ENCODE peak calls at places on chromosomes 12 and 14, in ten cellular contexts. T, U, G, N, Y, O, K, C, D and R are unnamed samples.

GRCh38 chr12:31324116-31324844 is 1.7 kb downstream of the SINHCAF start:
- DNase-seq in T (peak), C (peak), N (peak), Y (peak), O (peak), G (peak), U (peak), D (peak), K (peak), R (peak)

GRCh38 chr12:20601668-20602280 is 93.4 kb upstream of the SLCO1C1 start:
- DNase-seq in U (no peak), D (no peak), O (no peak), G (no peak), T (no peak), C (no peak), Y (no peak), K (no peak), N (no peak), R (no peak)

GRCh38 chr14:35197015-35197414 is 74.7 kb downstream of the PRORP start:
- DNase-seq in Y (no peak), D (no peak), K (no peak), T (no peak), C (no peak), O (no peak), G (no peak), U (peak), N (no peak), R (no peak)

GRCh38 chr14:63026491-63026890 is 18.8 kb downstream of the KCNH5 start:
- DNase-seq in U (no peak), C (no peak), O (no peak), Y (no peak), T (no peak), G (no peak), N (no peak), D (no peak), K (no peak), R (no peak)

GRCh38 chr12:18383203-18383602 is 121.9 kb downstream of the PIK3C2G start:
- DNase-seq in C (no peak), G (no peak), Y (no peak), D (no peak), K (no peak), T (no peak), N (no peak), O (no peak), U (peak), R (no peak)

GRCh38 chr14:101876539-101876938 is 87.8 kb upstream of the DYNC1H1 start:
- DNase-seq in O (peak), N (peak), D (peak), C (peak), K (peak), U (no peak), G (no peak), Y (peak), T (peak), R (peak)

GRCh38 chr12:116539905-116540482 is 19.2 kb upstream of the MAP1LC3B2 start:
- DNase-seq in U (no peak), T (no peak), K (peak), N (no peak), G (no peak), D (peak), C (peak), O (no peak), Y (no peak), R (peak)

GRCh38 chr12:93813972-93814821 is 137.0 kb downstream of the CRADD start:
- DNase-seq in G (peak), O (peak), K (peak), N (peak), C (peak), Y (no peak), U (no peak), D (peak), T (peak), R (peak)

GRCh38 chr12:9319842-9320173 is 111.6 kb upstream of the PZP start:
- DNase-seq in N (no peak), D (no peak), U (no peak), Y (no peak), G (no peak), K (no peak), O (no peak), T (no peak), C (no peak), R (no peak)

GRCh38 chr14:55702501-55702900 is 122.5 kb downstream of the KTN1 start:
- DNase-seq in Y (no peak), G (no peak), C (no peak), T (peak), K (no peak), U (no peak), D (no peak), N (no peak), O (no peak), R (no peak)

GRCh38 chr14:99751539-99752485 is 41.4 kb upstream of the EML1 start:
- DNase-seq in N (no peak), T (no peak), G (no peak), K (no peak), O (no peak), U (no peak), C (no peak), Y (no peak), D (no peak), R (no peak)

GRCh38 chr12:130336723-130337475 is 788 bp upstream of the PIWIL1 start:
- DNase-seq in T (peak), G (no peak), C (peak), N (no peak), O (no peak), K (no peak), Y (no peak), U (no peak), D (no peak), R (no peak)

GRCh38 chr12:110718222-110718908 is 24.3 kb downstream of the PPP1CC start:
- DNase-seq in G (no peak), C (no peak), D (no peak), K (no peak), O (no peak), Y (no peak), T (no peak), U (no peak), N (no peak), R (no peak)

GRCh38 chr14:68701001-68701741 is 91.7 kb downstream of the ZFP36L1 start:
- DNase-seq in U (no peak), C (no peak), O (no peak), T (no peak), N (no peak), G (no peak), K (no peak), Y (no peak), D (no peak), R (no peak)

GRCh38 chr12:5718680-5719079 is 226.4 kb downstream of the ANO2 start:
- DNase-seq in Y (no peak), G (no peak), T (no peak), N (peak), K (peak), D (no peak), C (no peak), U (no peak), O (no peak), R (no peak)

GRCh38 chr12:52125499-52125900 is 46.0 kb downstream of the SMIM41 start:
- DNase-seq in U (no peak), K (no peak), D (no peak), O (peak), T (no peak), Y (peak), N (no peak), G (peak), C (no peak), R (no peak)

GRCh38 chr12:57460457-57461325 is 1.1 kb downstream of the GLI1 start:
- DNase-seq in K (no peak), U (no peak), O (no peak), C (no peak), G (no peak), Y (peak), N (peak), T (no peak), D (no peak), R (no peak)

GRCh38 chr14:104011824-104012517 is 69.6 kb upstream of the RD3L start:
- DNase-seq in K (peak), C (no peak), N (no peak), U (no peak), Y (no peak), D (no peak), G (no peak), T (no peak), O (no peak), R (no peak)

GRCh38 chr12:23352670-23353069 is 596.8 kb downstream of the SOX5 start:
- DNase-seq in G (no peak), U (no peak), C (no peak), O (no peak), D (no peak), N (no peak), Y (no peak), K (no peak), T (no peak), R (no peak)

GRCh38 chr14:24058951-24059475 is 7.2 kb downstream of the CARMIL3 start:
- DNase-seq in K (no peak), T (no peak), N (no peak), O (no peak), C (no peak), Y (no peak), U (no peak), D (no peak), G (no peak), R (no peak)

GRCh38 chr12:102961488-102961801 is 4.0 kb downstream of the ASCL1 start:
- DNase-seq in G (no peak), D (no peak), O (no peak), Y (no peak), C (no peak), U (no peak), T (no peak), N (no peak), K (no peak), R (no peak)

GRCh38 chr14:74524076-74524812 is 30.7 kb downstream of the ISCA2 start:
- DNase-seq in G (no peak), N (peak), T (no peak), Y (no peak), O (no peak), C (no peak), K (no peak), D (no peak), U (no peak), R (no peak)

GRCh38 chr14:84643438-84643837 is 886.5 kb upstream of the FLRT2 start:
- DNase-seq in D (no peak), O (no peak), Y (no peak), K (no peak), C (no peak), G (no peak), T (no peak), N (no peak), U (no peak), R (no peak)

GRCh38 chr14:37078131-37078530 is 94.3 kb downstream of the SLC25A21 start:
- DNase-seq in Y (no peak), G (no peak), K (no peak), D (no peak), T (no peak), O (no peak), U (no peak), N (no peak), C (no peak), R (no peak)

GRCh38 chr14:75979071-75979571 is 2.7 kb downstream of the TGFB3 start:
- DNase-seq in D (no peak), Y (peak), K (peak), O (no peak), T (no peak), C (peak), U (no peak), N (no peak), G (no peak), R (peak)

GRCh38 chr12:104272938-104273337 is 30.6 kb upstream of the EID3 start:
- DNase-seq in G (no peak), C (no peak), K (no peak), T (no peak), D (no peak), Y (no peak), O (no peak), U (no peak), N (no peak), R (no peak)

GRCh38 chr14:93010543-93011541 is 87.9 kb downstream of the CHGA start:
- DNase-seq in D (no peak), U (no peak), C (no peak), Y (no peak), N (no peak), O (no peak), T (no peak), K (no peak), G (no peak), R (no peak)

GRCh38 chr12:96347130-96347699 is 53.0 kb downstream of the CDK17 start:
- DNase-seq in N (no peak), C (no peak), D (no peak), Y (no peak), K (no peak), T (no peak), G (no peak), O (no peak), U (no peak), R (no peak)

GRCh38 chr12:3204716-3205617 is 127.8 kb downstream of the TSPAN9 start:
- DNase-seq in D (no peak), C (no peak), U (no peak), K (peak), T (no peak), N (no peak), Y (no peak), G (no peak), O (no peak), R (no peak)

GRCh38 chr14:77830692-77831091 is 30.8 kb downstream of the ADCK1 start:
- DNase-seq in K (no peak), Y (no peak), D (no peak), O (no peak), G (no peak), C (no peak), U (no peak), T (no peak), N (no peak), R (no peak)

GRCh38 chr12:122836027-122836921 is 1.0 kb downstream of the HIP1R start:
- DNase-seq in C (peak), D (peak), U (no peak), T (no peak), O (peak), Y (peak), N (no peak), K (peak), G (no peak), R (no peak)
- TF ChIP-seq POLR2A in C (peak), D (no peak), U (no peak), T (no peak), O (no peak), Y (no peak), N (no peak), K (peak), G (no peak), R (no peak)

DNA sequence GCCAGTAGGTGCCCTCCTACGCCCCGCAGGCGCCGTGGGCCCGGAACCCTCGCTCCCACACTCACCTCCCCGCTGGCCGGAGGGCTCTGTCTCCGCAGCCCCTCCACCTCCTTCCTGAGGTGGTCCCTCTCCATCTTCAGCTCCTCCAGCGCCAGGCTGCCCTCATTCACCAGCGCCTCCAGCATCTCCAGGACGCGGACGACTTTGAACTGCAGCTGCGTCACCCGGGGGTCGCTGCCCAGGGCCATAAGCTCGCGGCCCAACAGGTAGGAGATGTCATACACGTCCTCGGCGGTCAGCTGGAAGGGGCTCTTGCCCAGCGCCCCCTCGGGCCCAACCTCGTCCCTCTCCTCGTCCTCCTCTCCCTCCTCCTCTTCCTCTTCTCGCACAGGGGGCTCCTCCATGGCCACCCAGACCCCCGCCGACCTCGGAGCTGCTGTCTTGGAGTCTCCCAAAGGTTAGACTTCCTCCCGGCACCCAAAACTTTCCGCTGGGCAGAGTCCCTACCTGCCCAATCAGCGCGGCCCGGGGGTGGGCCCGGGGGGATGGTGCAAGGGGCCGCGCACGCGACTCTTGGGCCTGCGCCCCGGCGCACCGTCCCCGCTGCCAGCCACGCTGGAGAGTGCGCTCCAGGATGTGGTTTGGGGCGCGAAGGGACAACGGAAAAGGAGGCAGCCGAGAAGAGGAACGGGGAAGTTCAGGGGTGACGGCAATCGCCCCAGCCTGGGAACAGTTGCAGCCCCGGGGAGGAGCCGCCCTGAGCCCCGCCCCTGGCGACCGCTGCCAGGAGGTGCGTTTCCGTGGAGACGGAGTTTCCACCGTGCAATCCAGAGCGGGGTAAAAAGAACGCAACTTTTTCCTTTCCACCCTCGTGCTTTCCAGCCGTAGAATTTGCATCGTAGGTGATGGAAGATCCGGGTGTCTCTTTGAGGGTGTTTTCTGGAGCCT is at the start of gene RILPL2:
- DNase-seq in U (peak), O (peak), C (peak), Y (peak), N (peak), D (peak), T (peak), G (peak), K (peak), R (peak)
- TF ChIP-seq POLR2A in U (peak), O (peak), C (peak), Y (peak), N (no peak), D (no peak), T (peak), G (peak), K (peak), R (no peak)

GRCh38 chr12:124383028-124383427 is 88.1 kb downstream of the RFLNA start:
- DNase-seq in K (no peak), Y (no peak), O (no peak), N (no peak), D (no peak), U (no peak), T (no peak), G (no peak), C (no peak), R (no peak)
- TF ChIP-seq POLR2A in K (no peak), Y (no peak), O (no peak), N (no peak), D (no peak), U (no peak), T (no peak), G (no peak), C (no peak), R (no peak)

DNA sequence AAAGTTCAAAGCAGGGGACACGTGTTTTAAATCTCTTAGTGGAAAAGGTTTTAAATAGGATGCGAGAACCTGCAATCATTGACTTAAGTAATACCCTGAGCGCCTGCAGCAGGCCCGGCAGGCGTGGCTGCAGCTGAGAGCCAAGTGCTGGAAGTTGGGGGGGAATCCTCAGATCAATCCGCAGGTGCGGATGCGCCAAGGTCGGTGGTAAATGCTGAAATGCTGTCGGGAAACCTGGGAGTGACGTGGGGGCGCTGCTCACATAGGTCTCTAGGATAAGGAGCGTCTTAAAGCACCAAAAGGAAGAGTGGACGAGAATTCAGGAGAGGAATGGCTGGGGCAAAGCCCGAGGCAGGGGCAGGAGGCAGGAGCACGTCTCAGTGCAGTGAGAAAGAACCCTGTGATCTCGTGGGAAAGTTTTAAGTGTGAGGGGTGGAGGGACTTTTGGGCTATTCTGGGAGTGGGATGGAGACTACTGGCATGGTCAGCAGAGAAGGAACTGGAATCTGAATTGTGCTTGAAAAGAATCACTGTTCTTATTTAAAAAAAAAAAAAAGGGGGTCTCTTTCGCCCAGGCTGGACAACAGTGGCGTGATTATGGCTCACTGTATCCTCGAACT is 883 bp upstream of the CDCA4 start:
- DNase-seq in D (no peak), K (peak), C (peak), O (peak), G (no peak), U (no peak), Y (peak), N (no peak), T (no peak), R (no peak)
- TF ChIP-seq POLR2A in D (no peak), K (peak), C (no peak), O (no peak), G (no peak), U (no peak), Y (no peak), N (no peak), T (no peak), R (no peak)